ENCODE peak calls at places on chromosomes 2 and 18, in six cellular contexts. Q is HFF-Myc; E is effector memory CD4-positive, alpha-beta T cell; A is cardiac muscle cell; Z is AG09309; V is mammary epithelial cell. T is an unnamed sample.
A peak's percentile ranks its signal among the peaks of the same experiment; 100 is the strongest.

GRCh38 chr2:186058604-186059003 is 320.0 kb downstream of the FSIP2 start:
- DNase-seq in A (no peak), Z (no peak), E (no peak), V (no peak), Q (no peak), T (no peak)

GRCh38 chr2:168539945-168540344 is 83.9 kb downstream of the CERS6 start:
- DNase-seq in Z (no peak), A (no peak), Q (no peak), E (no peak), V (no peak), T (no peak)

GRCh38 chr2:71455011-71455740 is 1.8 kb downstream of the DYSF start:
- DNase-seq in E (no peak), Q (no peak), V (no peak), Z (no peak), A (no peak), T (no peak)

GRCh38 chr2:76478636-76479035 is 767.9 kb upstream of the GCFC2 start:
- DNase-seq in Q (no peak), A (no peak), Z (no peak), V (no peak), E (no peak), T (no peak)

GRCh38 chr18:11857177-11857887 is 6.1 kb downstream of the CHMP1B start:
- DNase-seq in Q (peak; percentile 92), V (peak; percentile 100), A (peak; percentile 87), Z (peak; percentile 91), E (no peak), T (peak; percentile 98)

GRCh38 chr2:140990416-140990815 is 1140.4 kb downstream of the LRP1B start:
- DNase-seq in V (peak; percentile 12), A (no peak), Z (peak; percentile 46), Q (peak; percentile 36), E (no peak), T (peak; percentile 92)

GRCh38 chr2:65487404-65487803 is 55.0 kb upstream of the SPRED2 start:
- DNase-seq in Z (no peak), E (no peak), Q (no peak), A (no peak), V (peak; percentile 87), T (no peak)

GRCh38 chr2:128423788-128424165 is 105.1 kb upstream of the HS6ST1 start:
- DNase-seq in A (no peak), E (no peak), Z (no peak), Q (no peak), V (no peak), T (no peak)

GRCh38 chr2:54535599-54536195 is 79.6 kb downstream of the SPTBN1 start:
- DNase-seq in E (no peak), Z (no peak), Q (no peak), A (no peak), V (no peak), T (no peak)

GRCh38 chr2:181231886-181232644 is 225.1 kb upstream of the ITGA4 start:
- DNase-seq in V (no peak), A (no peak), Q (peak; percentile 54), E (no peak), Z (no peak), T (peak; percentile 79)

GRCh38 chr2:239561448-239562001 is 160.7 kb upstream of the HDAC4 start:
- DNase-seq in Z (peak; percentile 43), E (no peak), V (no peak), A (no peak), Q (peak; percentile 91), T (peak; percentile 62)

GRCh38 chr2:31586230-31586629 is 5.5 kb upstream of the SRD5A2 start:
- DNase-seq in Z (no peak), Q (no peak), V (no peak), A (no peak), E (no peak), T (no peak)

GRCh38 chr2:119387381-119388129 is 20.8 kb downstream of the DBI start:
- DNase-seq in E (no peak), V (peak; percentile 76), A (no peak), Q (no peak), Z (peak; percentile 55), T (peak; percentile 76)

GRCh38 chr2:240405133-240405532 is 30.3 kb upstream of the GPC1 start:
- DNase-seq in A (no peak), Z (no peak), Q (no peak), V (no peak), E (no peak), T (no peak)

GRCh38 chr2:23745726-23746105 is 181.2 kb downstream of the ATAD2B start:
- DNase-seq in E (no peak), A (no peak), Z (no peak), V (peak; percentile 53), Q (peak; percentile 36), T (peak; percentile 51)

GRCh38 chr2:237452846-237453245 is 34.2 kb upstream of the MLPH start:
- DNase-seq in Z (no peak), V (no peak), Q (no peak), A (no peak), E (no peak), T (peak; percentile 68)

GRCh38 chr2:159613515-159614336 is 2.6 kb downstream of the BAZ2B start:
- DNase-seq in A (no peak), Q (no peak), Z (no peak), E (no peak), V (peak; percentile 45), T (peak; percentile 44)

GRCh38 chr2:181570833-181571661 is 85.9 kb downstream of the CERKL start:
- DNase-seq in E (no peak), A (no peak), Z (no peak), V (no peak), Q (no peak), T (no peak)

GRCh38 chr2:113834057-113834720 is 55.7 kb upstream of the ACTR3 start:
- DNase-seq in V (no peak), A (no peak), Z (no peak), Q (no peak), E (no peak), T (no peak)

GRCh38 chr2:72897785-72898184 is 10.6 kb downstream of the SPR start:
- DNase-seq in A (no peak), V (no peak), E (no peak), Q (no peak), Z (no peak), T (no peak)

GRCh38 chr2:163417596-163418337 is 318.0 kb downstream of the FIGN start:
- DNase-seq in Q (no peak), A (no peak), Z (no peak), V (no peak), E (no peak), T (no peak)

GRCh38 chr18:45689386-45689785 is 34.6 kb upstream of the SLC14A1 start:
- DNase-seq in V (no peak), E (no peak), Q (no peak), A (no peak), Z (no peak), T (no peak)
- H3K4me3 ChIP-seq in V (no peak overlapping the region), E (no peak overlapping the region), Q (no peak overlapping the region), A (no peak overlapping the region), Z (no peak overlapping the region), T (no peak overlapping the region)

GRCh38 chr2:36596397-36596796 is 1.6 kb downstream of the FEZ2 start:
- DNase-seq in V (no peak), Z (no peak), E (no peak), A (no peak), Q (no peak), T (no peak)
- H3K4me3 ChIP-seq in V (no peak overlapping the region), Z (peak overlapping the region; percentile 76), E (no peak overlapping the region), A (no peak overlapping the region), Q (peak overlapping the region; percentile 81), T (peak overlapping the region; percentile 76)

GRCh38 chr2:74032909-74033261 is 48.2 kb downstream of the TET3 start:
- DNase-seq in V (no peak), A (no peak), Z (no peak), Q (no peak), E (no peak), T (no peak)
- H3K4me3 ChIP-seq in V (no peak overlapping the region), A (no peak overlapping the region), Z (no peak overlapping the region), Q (no peak overlapping the region), E (peak overlapping the region; percentile 27), T (peak overlapping the region; percentile 4)

GRCh38 chr2:144456680-144457079 is 63.2 kb downstream of the ZEB2 start:
- DNase-seq in Q (no peak), E (no peak), Z (peak; percentile 76), A (peak; percentile 63), V (peak; percentile 46), T (peak; percentile 93)

GRCh38 chr2:144458536-144458935 is 61.4 kb downstream of the ZEB2 start:
- DNase-seq in Q (no peak), E (no peak), A (no peak), V (no peak), Z (no peak), T (no peak)

GRCh38 chr2:144453486-144454158 is 66.3 kb downstream of the ZEB2 start:
- DNase-seq in V (no peak), E (no peak), Z (no peak), Q (no peak), A (no peak), T (no peak)

GRCh38 chr2:144454466-144455287 is 65.2 kb downstream of the ZEB2 start:
- DNase-seq in Z (no peak), E (no peak), Q (no peak), V (no peak), A (no peak), T (peak; percentile 50)

GRCh38 chr2:144455979-144456378 is 63.9 kb downstream of the ZEB2 start:
- DNase-seq in Z (no peak), Q (no peak), A (no peak), V (no peak), E (no peak), T (no peak)
- H3K4me3 ChIP-seq in Z (no peak overlapping the region), Q (no peak overlapping the region), A (no peak overlapping the region), V (no peak overlapping the region), E (no peak overlapping the region), T (no peak overlapping the region)

GRCh38 chr2:110865188-110865587 is 132.8 kb downstream of the ACOXL start:
- DNase-seq in E (no peak), A (no peak), Z (no peak), Q (no peak), V (no peak), T (no peak)

GRCh38 chr2:110868971-110869370 is 136.6 kb downstream of the ACOXL start:
- DNase-seq in Q (no peak), V (no peak), A (no peak), E (no peak), Z (no peak), T (no peak)

GRCh38 chr2:110866496-110866895 is 134.1 kb downstream of the ACOXL start:
- DNase-seq in V (no peak), E (no peak), Z (no peak), A (no peak), Q (no peak), T (no peak)

GRCh38 chr2:110866036-110866435 is 133.7 kb downstream of the ACOXL start:
- DNase-seq in Q (no peak), A (no peak), Z (no peak), V (no peak), E (no peak), T (no peak)

DNA sequence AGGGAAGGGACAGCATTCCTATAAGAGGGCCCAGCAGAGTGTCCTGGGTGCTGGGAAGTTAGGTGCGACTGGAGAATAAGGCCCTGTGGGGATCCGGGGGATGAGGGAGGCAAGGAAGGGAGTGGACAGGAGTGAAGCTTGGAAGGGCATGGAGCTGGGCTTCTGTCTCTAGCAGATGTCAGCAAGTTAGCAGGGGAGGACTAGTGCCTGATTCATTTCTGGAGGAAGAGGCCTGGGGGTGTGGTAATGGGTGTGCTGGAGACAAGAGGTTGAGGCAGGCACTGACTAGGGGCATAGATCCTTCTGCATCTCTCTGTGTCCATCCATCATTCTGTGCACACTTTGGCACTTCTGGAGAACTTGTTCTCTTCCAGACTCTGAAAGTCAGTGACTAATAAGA is 134.7 kb downstream of the ACOXL start:
- DNase-seq in Z (no peak), V (no peak), E (no peak), Q (no peak), A (no peak), T (no peak)
- H3K4me3 ChIP-seq in Z (no peak overlapping the region), V (no peak overlapping the region), E (no peak overlapping the region), Q (no peak overlapping the region), A (no peak overlapping the region), T (no peak overlapping the region)

GRCh38 chr2:221569342-221570278 is 2.5 kb downstream of the EPHA4 start:
- DNase-seq in E (no peak), A (no peak), Q (no peak), Z (no peak), V (no peak), T (no peak)
- H3K4me3 ChIP-seq in E (peak overlapping the region; percentile 98), A (peak overlapping the region; percentile 58), Q (no peak overlapping the region), Z (peak overlapping the region; percentile 91), V (no peak overlapping the region), T (peak overlapping the region; percentile 87)